ENCODE peak calls at places on chromosomes 13 and 19, in seven cellular contexts. G is A549, V is IMR-90, Z is H1, B is K562, N is HCT116, D is HepG2. Q is an unnamed sample.

GRCh38 chr19:1730157-1730556 is 23.1 kb upstream of the ONECUT3 start:
- DNase-seq in N (no peak), Z (no peak), G (no peak), B (no peak), D (no peak), V (no peak), Q (no peak)

GRCh38 chr19:55464669-55465068 is at the start of gene C19orf85:
- DNase-seq in D (no peak), V (no peak), B (no peak), N (no peak), G (no peak), Z (no peak), Q (no peak)

GRCh38 chr19:40512473-40513344 is 45.9 kb downstream of the SPTBN4 start:
- DNase-seq in N (no peak), D (no peak), G (peak), V (peak), Z (no peak), B (no peak), Q (peak)

GRCh38 chr19:18333680-18334079 is 6.7 kb upstream of the PGPEP1 start:
- DNase-seq in G (no peak), V (no peak), B (no peak), Z (no peak), D (no peak), N (no peak), Q (no peak)

GRCh38 chr19:14433454-14434156 is 499 bp downstream of the PKN1 start:
- DNase-seq in Z (no peak), D (no peak), G (no peak), B (no peak), V (no peak), N (no peak), Q (peak)

GRCh38 chr13:46522692-46523040 is 30.3 kb upstream of the LRCH1 start:
- DNase-seq in V (no peak), D (no peak), G (no peak), B (no peak), N (no peak), Z (no peak), Q (no peak)

GRCh38 chr13:51397262-51397933 is 55.4 kb downstream of the INTS6 start:
- DNase-seq in Z (no peak), N (no peak), V (peak), B (peak), D (no peak), G (peak), Q (peak)

GRCh38 chr19:1466461-1467227 is 12.4 kb downstream of the C19orf25 start:
- DNase-seq in N (no peak), D (no peak), Z (no peak), B (no peak), G (no peak), V (no peak), Q (no peak)

GRCh38 chr19:3784607-3785463 is 1.3 kb downstream of the MATK start:
- DNase-seq in N (no peak), G (no peak), D (no peak), V (no peak), Z (no peak), B (no peak), Q (no peak)

GRCh38 chr13:50286376-50286775 is 271.1 kb downstream of the KCNRG start:
- DNase-seq in N (no peak), B (no peak), Z (no peak), G (no peak), V (no peak), D (no peak), Q (no peak)

GRCh38 chr19:46596008-46596407 is 5.1 kb upstream of the CALM3 start:
- DNase-seq in D (no peak), Z (no peak), B (peak), G (no peak), V (no peak), N (no peak), Q (no peak)

GRCh38 chr19:13092608-13093260 is 9.9 kb downstream of the LYL1 start:
- DNase-seq in V (peak), B (no peak), G (no peak), N (no peak), Z (no peak), D (peak), Q (no peak)

GRCh38 chr13:57843555-57843954 is 212.0 kb downstream of the PCDH17 start:
- DNase-seq in N (no peak), D (no peak), V (no peak), G (no peak), Z (no peak), B (no peak), Q (no peak)

DNA sequence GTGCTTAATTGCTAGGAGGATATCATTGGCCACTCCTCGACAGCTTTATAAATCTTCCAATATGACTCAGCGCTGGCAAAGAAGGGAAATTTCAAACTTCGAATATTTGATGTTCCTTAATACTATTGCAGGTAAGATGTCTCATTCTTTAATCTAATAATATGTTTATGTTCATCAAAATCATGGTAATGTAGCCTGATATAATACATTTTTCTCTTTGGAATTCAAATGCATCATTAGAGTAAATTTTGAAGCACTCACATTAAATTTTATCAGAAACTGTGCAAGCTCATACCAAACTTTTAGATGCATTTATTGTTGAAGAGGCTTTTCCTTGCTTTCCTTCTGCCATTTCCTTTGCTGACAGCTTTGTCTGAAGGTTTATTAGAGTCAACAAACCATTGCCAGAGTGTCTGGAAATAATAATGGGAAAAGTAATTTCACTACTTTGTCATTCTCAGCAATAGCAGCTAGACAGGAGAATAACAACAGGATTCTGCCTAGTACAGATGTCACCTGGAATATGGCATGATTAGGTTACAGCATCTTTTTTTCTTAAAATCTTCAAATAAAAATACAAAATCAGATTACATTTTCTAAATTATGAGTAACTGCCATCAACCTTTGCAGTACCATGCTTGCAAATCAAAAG is 78.6 kb upstream of the MAB21L1 start:
- DNase-seq in V (no peak), Z (no peak), N (no peak), D (no peak), G (no peak), B (no peak), Q (no peak)
- TF ChIP-seq RAD21 in V (no peak), Z (no peak), N (no peak), D (no peak), G (no peak), B (no peak), Q (peak)

DNA sequence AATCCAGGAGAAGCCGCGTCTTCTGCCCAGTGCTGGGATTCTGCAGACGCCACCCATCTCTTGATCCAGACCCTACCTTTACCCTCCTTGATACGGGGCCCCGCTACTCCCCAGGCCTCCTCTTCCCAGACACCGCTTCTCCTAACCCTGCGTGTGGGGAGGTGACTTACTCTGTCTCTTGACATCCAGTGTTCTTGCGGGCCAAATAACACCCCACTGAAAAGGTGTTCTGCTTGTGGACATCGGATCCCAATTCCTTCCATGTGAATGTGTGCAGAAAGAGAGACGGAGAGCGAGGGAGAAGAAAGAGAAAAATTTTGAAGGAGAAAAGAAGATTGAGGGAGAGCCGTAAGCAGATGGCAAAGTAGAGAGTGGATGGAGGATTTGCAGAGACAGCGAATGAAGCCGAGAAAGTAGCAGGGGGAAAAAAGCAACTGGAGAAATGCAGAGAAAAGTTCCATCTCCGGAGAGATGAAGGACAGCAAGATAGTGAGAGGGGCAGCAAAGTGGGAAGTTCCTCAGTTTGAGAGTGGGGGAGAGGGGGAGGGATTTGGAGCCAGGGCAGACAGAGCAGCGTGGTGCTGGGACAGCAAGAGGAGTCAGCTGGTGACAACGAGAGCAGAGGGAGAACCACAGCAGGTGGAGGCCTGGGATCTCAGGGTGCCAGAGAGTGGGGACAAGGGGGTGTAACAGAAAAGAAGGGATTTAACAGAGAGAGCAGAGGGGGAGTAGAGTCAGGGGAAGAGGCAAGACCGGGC is 811 bp downstream of the ZNF480 start:
- DNase-seq in Z (no peak), V (peak), B (peak), N (no peak), D (no peak), G (no peak), Q (peak)
- TF ChIP-seq RAD21 in Z (no peak), V (no peak), B (no peak), N (no peak), D (no peak), G (no peak), Q (no peak)

GRCh38 chr13:91722267-91722884 is 324.0 kb downstream of the GPC5 start:
- DNase-seq in N (no peak), B (peak), Z (no peak), V (peak), G (peak), D (no peak), Q (peak)
- TF ChIP-seq RAD21 in N (no peak), B (peak), Z (peak), V (peak), G (peak), D (no peak), Q (peak)

GRCh38 chr13:85974604-85975366 is 175.6 kb upstream of the SLITRK6 start:
- DNase-seq in N (no peak), Z (no peak), G (no peak), B (no peak), D (no peak), V (no peak), Q (no peak)

GRCh38 chr13:85969331-85969730 is 170.1 kb upstream of the SLITRK6 start:
- DNase-seq in Z (no peak), N (no peak), G (no peak), B (no peak), V (no peak), D (no peak), Q (no peak)

GRCh38 chr13:85970727-85971126 is 171.5 kb upstream of the SLITRK6 start:
- DNase-seq in N (no peak), V (no peak), Z (no peak), B (no peak), D (no peak), G (no peak), Q (no peak)
- TF ChIP-seq RAD21 in N (peak), V (no peak), Z (no peak), B (no peak), D (no peak), G (peak), Q (no peak)

Q was measured in SK-N-SH.